ENCODE peak calls at places on chromosome 11, in four cellular contexts. One of them, this sample, is unnamed.

GRCh38 chr11:110525883-110526282 is 96.1 kb downstream of the FDX1 start:
- DNase-seq in HepG2: no peak
- DNase-seq in GM12878: peak; percentile 15
- DNase-seq in H1: no peak
- DNase-seq in this sample: no peak

GRCh38 chr11:122478986-122479385 is 176.5 kb upstream of the UBASH3B start:
- DNase-seq in H1: no peak
- DNase-seq in HepG2: no peak
- DNase-seq in GM12878: no peak
- DNase-seq in this sample: no peak

GRCh38 chr11:64223001-64223651 is 2.9 kb downstream of the TRPT1 start:
- DNase-seq in GM12878: no peak
- DNase-seq in HepG2: no peak
- DNase-seq in H1: no peak
- DNase-seq in this sample: no peak

GRCh38 chr11:72607101-72607468 is 67.1 kb downstream of the PDE2A start:
- DNase-seq in GM12878: no peak
- DNase-seq in H1: no peak
- DNase-seq in HepG2: no peak
- DNase-seq in this sample: no peak

GRCh38 chr11:65384301-65384889 is 1.9 kb upstream of the SLC25A45 start:
- DNase-seq in H1: no peak
- DNase-seq in GM12878: no peak
- DNase-seq in HepG2: no peak
- DNase-seq in this sample: no peak

GRCh38 chr11:20551096-20551495 is 48.3 kb upstream of the SLC6A5 start:
- DNase-seq in HepG2: no peak
- DNase-seq in GM12878: no peak
- DNase-seq in H1: no peak
- DNase-seq in this sample: no peak

GRCh38 chr11:65040520-65041205 is 347 bp upstream of the SAC3D1 start:
- DNase-seq in HepG2: peak; percentile 95
- DNase-seq in GM12878: peak; percentile 86
- DNase-seq in H1: peak; percentile 80
- DNase-seq in this sample: peak; percentile 93

GRCh38 chr11:134343646-134344045 is 11.9 kb downstream of the GLB1L2 start:
- DNase-seq in H1: no peak
- DNase-seq in HepG2: no peak
- DNase-seq in GM12878: no peak
- DNase-seq in this sample: no peak

GRCh38 chr11:59196777-59197176 is 15.9 kb downstream of the MPEG1 start:
- DNase-seq in HepG2: no peak
- DNase-seq in H1: no peak
- DNase-seq in GM12878: no peak
- DNase-seq in this sample: no peak

GRCh38 chr11:19345848-19346681 is 105.3 kb upstream of the E2F8 start:
- DNase-seq in HepG2: no peak
- DNase-seq in H1: no peak
- DNase-seq in GM12878: no peak
- DNase-seq in this sample: no peak

GRCh38 chr11:14678350-14678749 is 34.7 kb downstream of the PDE3B start:
- DNase-seq in HepG2: no peak
- DNase-seq in H1: no peak
- DNase-seq in GM12878: no peak
- DNase-seq in this sample: no peak

GRCh38 chr11:79054636-79055035 is 386.2 kb downstream of the TENM4 start:
- DNase-seq in HepG2: no peak
- DNase-seq in H1: no peak
- DNase-seq in GM12878: no peak
- DNase-seq in this sample: no peak

GRCh38 chr11:102831128-102831708 is 12.2 kb downstream of the MMP3 start:
- DNase-seq in HepG2: peak; percentile 4
- DNase-seq in H1: no peak
- DNase-seq in GM12878: no peak
- DNase-seq in this sample: no peak

GRCh38 chr11:3225159-3225758 is 6.6 kb upstream of the MRGPRG start:
- DNase-seq in GM12878: no peak
- DNase-seq in H1: no peak
- DNase-seq in HepG2: no peak
- DNase-seq in this sample: no peak

GRCh38 chr11:68498313-68498712 is 37.8 kb downstream of the PPP6R3 start:
- DNase-seq in GM12878: no peak
- DNase-seq in HepG2: no peak
- DNase-seq in H1: no peak
- DNase-seq in this sample: no peak

GRCh38 chr11:120657306-120658070 is 145.9 kb downstream of the GRIK4 start:
- DNase-seq in GM12878: peak; percentile 61
- DNase-seq in HepG2: no peak
- DNase-seq in H1: no peak
- DNase-seq in this sample: no peak

DNA sequence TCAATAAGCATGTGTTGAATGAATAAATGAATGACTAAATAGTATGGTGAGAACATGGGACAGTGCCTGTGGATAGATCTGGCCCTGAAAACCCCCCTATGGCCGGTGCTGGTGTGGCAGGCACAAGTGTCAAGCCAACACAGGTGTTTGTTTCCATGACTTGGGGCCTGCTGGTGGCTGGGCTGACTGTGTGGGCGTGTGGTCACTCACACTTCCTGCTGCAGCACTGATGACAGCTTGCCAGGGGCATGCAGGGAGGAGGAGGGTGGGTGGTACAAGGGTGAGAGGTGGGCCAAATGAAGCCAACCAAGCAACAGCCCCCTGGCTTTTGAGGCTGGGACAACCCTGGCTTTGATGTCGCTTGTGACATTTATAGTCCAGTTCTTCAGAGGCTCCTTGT is 30.3 kb upstream of the ABCC8 start:
- DNase-seq in HepG2: no peak
- DNase-seq in H1: no peak
- DNase-seq in GM12878: no peak
- DNase-seq in this sample: no peak
- TF ChIP-seq SUZ12 in HepG2: no peak
- TF ChIP-seq SUZ12 in H1: no peak
- TF ChIP-seq SUZ12 in GM12878: no peak
- TF ChIP-seq SUZ12 in this sample: no peak

GRCh38 chr11:45807792-45808238 is 2.9 kb downstream of the SLC35C1 start:
- DNase-seq in H1: no peak
- DNase-seq in HepG2: no peak
- DNase-seq in GM12878: no peak
- DNase-seq in this sample: no peak
- H3K4me3 ChIP-seq in H1: no peak overlapping the region
- H3K4me3 ChIP-seq in HepG2: no peak overlapping the region
- H3K4me3 ChIP-seq in GM12878: peak overlapping the region; percentile 100
- H3K4me3 ChIP-seq in this sample: no peak overlapping the region

GRCh38 chr11:2143652-2144548 is 4.7 kb upstream of the IGF2 start:
- DNase-seq in H1: no peak
- DNase-seq in HepG2: no peak
- DNase-seq in GM12878: no peak
- DNase-seq in this sample: no peak
- TF ChIP-seq ZNF274 in H1: no peak
- TF ChIP-seq ZNF274 in HepG2: no peak
- TF ChIP-seq ZNF274 in GM12878: no peak
- TF ChIP-seq ZNF274 in this sample: no peak

DNA sequence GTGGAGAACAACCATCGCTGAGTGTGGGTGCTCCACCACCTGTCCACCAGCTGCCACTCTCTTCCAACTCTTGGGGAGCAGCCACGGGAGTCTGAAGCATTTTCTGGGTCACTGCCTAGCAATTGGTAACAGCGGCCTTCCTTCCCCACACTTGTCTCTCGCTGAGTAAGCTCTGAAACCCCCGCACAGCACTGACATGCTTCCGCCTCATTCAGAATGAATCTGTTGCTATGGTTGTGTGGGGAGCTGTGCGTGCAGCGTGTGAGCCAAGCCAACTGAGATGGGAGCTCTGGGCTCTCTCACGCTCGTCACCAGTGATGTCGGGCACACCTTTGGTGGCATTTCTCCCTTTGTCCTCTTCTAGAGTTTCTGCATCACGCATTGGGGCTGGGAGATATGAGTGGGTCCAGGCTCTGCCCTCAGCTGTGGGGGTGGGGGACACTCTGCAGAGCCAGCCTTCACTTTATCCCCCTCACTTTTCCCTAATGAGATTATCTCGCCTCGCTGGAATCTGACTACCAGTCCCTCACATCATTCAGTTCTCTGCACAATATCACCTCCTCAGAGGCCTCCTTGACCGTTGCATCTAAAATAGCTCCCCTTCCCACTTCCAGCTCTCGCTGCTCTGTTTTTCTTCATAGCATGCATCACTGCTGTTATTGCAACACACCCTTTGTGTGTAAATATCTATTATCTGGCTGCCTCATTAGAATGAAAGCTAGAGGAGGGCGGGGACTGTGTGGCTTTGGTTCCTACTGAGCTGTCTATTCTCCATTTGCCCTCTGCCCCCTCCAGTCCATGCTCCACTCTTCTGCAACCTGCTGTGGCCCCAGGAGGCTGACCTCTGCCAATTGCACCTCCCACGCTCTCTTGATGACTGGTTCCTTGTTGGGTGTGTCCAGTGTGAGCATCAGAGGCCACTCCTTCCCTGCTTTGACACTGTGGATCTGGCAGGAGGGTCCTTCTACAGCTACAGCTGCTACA is 569.9 kb upstream of the CADM1 start:
- DNase-seq in HepG2: no peak
- DNase-seq in H1: no peak
- DNase-seq in GM12878: peak; percentile 82
- DNase-seq in this sample: no peak
- TF ChIP-seq SUZ12 in HepG2: no peak
- TF ChIP-seq SUZ12 in H1: no peak
- TF ChIP-seq SUZ12 in GM12878: no peak
- TF ChIP-seq SUZ12 in this sample: no peak

DNA sequence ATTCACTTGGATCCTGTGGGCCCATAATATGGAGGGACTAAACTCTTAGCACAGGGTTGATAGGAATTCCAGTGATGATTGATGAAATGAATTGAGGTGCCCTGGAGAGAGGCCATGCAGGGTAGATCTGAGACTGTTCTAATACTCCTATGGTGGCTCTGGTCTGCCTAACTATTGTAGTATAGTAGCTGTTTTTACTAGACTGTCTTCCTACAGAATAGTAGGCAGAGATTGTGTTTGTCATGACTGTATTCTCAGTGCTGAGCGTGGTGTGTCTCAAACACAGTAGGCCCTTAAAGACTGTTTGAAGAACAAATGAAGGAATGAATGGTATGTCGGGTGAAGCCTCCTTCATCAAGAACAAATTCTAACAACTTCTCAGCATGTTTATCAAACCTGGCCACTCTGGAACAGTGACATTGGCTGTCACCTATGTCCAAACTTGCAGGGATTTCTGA is 107.0 kb upstream of the SESN3 start:
- DNase-seq in HepG2: no peak
- DNase-seq in H1: no peak
- DNase-seq in GM12878: no peak
- DNase-seq in this sample: peak; percentile 66
- H3K4me3 ChIP-seq in HepG2: no peak overlapping the region
- H3K4me3 ChIP-seq in H1: no peak overlapping the region
- H3K4me3 ChIP-seq in GM12878: no peak overlapping the region
- H3K4me3 ChIP-seq in this sample: no peak overlapping the region

DNA sequence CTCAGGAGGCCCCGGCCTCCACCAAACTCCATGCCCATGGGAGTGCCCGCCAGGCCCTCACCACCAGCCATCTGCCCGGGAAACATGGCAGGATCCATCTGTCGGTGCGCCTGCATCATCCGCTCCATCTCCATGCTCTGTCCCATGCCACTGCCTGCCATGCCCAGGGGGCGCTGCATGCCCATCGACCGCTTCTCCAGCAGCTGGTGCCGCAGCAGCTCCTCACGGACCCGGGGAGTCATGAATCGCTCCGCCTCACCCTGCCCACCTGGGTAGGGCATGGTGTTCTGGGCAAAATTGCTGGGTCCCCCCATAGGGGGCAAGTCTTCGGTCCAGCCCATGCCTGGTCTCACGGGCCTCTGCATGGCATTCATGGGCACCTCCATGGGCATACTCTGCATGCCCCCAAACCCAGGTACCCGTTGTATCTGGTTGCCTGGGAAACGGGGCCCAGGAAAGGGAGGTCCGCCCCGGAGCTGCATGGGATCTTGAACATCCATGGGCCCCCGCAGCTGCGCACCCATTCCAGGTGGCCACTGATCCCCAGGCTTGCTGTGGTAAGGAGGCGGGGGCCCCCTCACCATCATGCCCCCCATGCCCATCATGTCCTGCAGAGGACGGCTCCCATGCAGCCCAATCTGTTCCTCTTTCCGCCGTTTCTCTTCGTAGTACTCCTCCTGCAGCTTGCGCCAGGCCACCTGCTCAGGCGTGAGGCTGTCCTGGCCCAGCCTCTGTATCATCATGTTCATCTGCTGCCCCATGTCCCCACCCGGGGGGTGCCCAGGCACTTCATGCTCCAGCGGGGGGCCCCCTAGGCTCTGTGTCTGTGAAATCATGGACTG is 18.0 kb downstream of the CXCR5 start:
- DNase-seq in H1: no peak
- DNase-seq in HepG2: no peak
- DNase-seq in GM12878: no peak
- DNase-seq in this sample: no peak
- TF ChIP-seq ZNF274 in H1: no peak
- TF ChIP-seq ZNF274 in HepG2: no peak
- TF ChIP-seq ZNF274 in GM12878: no peak
- TF ChIP-seq ZNF274 in this sample: no peak

GRCh38 chr11:74307409-74307808 is 4.0 kb downstream of the P4HA3 start:
- DNase-seq in H1: no peak
- DNase-seq in HepG2: no peak
- DNase-seq in GM12878: no peak
- DNase-seq in this sample: no peak
- TF ChIP-seq SUZ12 in H1: no peak
- TF ChIP-seq SUZ12 in HepG2: no peak
- TF ChIP-seq SUZ12 in GM12878: no peak
- TF ChIP-seq SUZ12 in this sample: no peak

GRCh38 chr11:34358258-34358665 is 452 bp upstream of the ABTB2 start:
- DNase-seq in GM12878: no peak
- DNase-seq in H1: no peak
- DNase-seq in HepG2: peak; percentile 75
- DNase-seq in this sample: no peak

GRCh38 chr11:34356918-34357645 is 728 bp downstream of the ABTB2 start:
- DNase-seq in H1: no peak
- DNase-seq in GM12878: no peak
- DNase-seq in HepG2: no peak
- DNase-seq in this sample: no peak

GRCh38 chr11:34358666-34359547 is 1.1 kb upstream of the ABTB2 start:
- DNase-seq in HepG2: peak; percentile 83
- DNase-seq in H1: no peak
- DNase-seq in GM12878: peak; percentile 54
- DNase-seq in this sample: no peak

GRCh38 chr11:34356576-34356917 is 1.3 kb downstream of the ABTB2 start:
- DNase-seq in H1: no peak
- DNase-seq in HepG2: no peak
- DNase-seq in GM12878: no peak
- DNase-seq in this sample: no peak

DNA sequence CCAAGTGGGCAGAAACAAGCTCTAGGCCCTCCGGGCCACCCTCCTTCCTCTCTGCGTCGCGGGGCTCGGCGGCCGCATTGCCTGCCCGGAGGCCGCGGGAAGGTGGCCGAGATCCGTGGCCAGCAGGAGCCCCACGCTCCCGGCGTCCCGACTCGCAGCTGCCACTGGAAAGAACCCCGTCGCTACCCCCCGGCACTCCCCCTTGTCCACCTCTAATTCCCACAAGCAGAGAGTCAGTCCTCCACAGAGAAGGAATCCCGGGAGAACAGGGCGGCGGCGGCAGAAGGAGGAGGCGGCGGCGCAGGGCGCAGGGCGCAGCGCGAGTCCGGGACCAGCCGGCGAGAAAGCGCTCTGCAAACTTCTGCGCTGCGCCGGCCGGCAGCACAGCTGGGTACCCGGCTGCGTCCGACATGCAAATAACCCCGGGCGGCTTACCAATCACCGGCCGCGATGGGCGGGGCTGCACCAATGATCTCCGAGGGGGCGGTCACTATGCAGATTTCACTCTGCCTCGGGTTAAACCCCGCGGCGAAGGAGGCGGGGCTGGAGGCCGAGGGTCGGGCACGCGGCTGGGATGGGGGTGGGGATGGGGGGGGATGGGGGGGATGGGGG is at the start of gene ABTB2:
- DNase-seq in HepG2: peak; percentile 94
- DNase-seq in H1: peak; percentile 96
- DNase-seq in GM12878: peak; percentile 64
- DNase-seq in this sample: peak; percentile 89
- H3K4me3 ChIP-seq in HepG2: peak within 1 kb of the TSS; percentile 91
- H3K4me3 ChIP-seq in H1: peak within 1 kb of the TSS; percentile 87
- H3K4me3 ChIP-seq in GM12878: peak within 1 kb of the TSS; percentile 84
- H3K4me3 ChIP-seq in this sample: peak within 1 kb of the TSS; percentile 62